ENCODE peak calls at places on chromosomes 1 and 21, in six cellular contexts. P is BE2C; H is stimulated activated CD4-positive, alpha-beta T cell treated with anti-CD3 and anti-CD28 coated beads, Interleukin-15, amount 100 ng/mL, for 24 hours; M is GM19239; Z is body of pancreas; D is activated T-cell treated with anti-CD3 and anti-CD28 coated beads for 1 hour. A is an unnamed sample.

GRCh38 chr1:107782192-107782845 is 182.7 kb downstream of the VAV3 start:
- DNase-seq in H (peak; percentile 37), P (peak; percentile 43), Z (peak; percentile 17), D (peak; percentile 36), M (no peak), A (peak; percentile 69)

GRCh38 chr1:14106679-14107313 is 406.8 kb downstream of the PRDM2 start:
- DNase-seq in P (no peak), M (no peak), H (no peak), D (no peak), Z (no peak), A (no peak)

GRCh38 chr1:216215169-216215568 is 208.1 kb downstream of the USH2A start:
- DNase-seq in D (no peak), M (no peak), P (no peak), H (no peak), Z (no peak), A (no peak)

GRCh38 chr1:205319081-205320018 is 2.2 kb downstream of the NUAK2 start:
- DNase-seq in P (no peak), M (no peak), Z (peak; percentile 93), D (no peak), H (peak; percentile 44), A (no peak)

GRCh38 chr1:115713906-115714305 is 54.6 kb downstream of the CASQ2 start:
- DNase-seq in D (no peak), P (no peak), Z (no peak), M (no peak), H (no peak), A (no peak)

GRCh38 chr1:113804421-113805255 is 7.6 kb downstream of the RSBN1 start:
- DNase-seq in D (no peak), H (no peak), P (peak; percentile 12), M (no peak), Z (peak; percentile 33), A (no peak)

GRCh38 chr21:35925497-35925896 is 134.8 kb downstream of the SETD4 start:
- DNase-seq in D (no peak), M (no peak), P (no peak), Z (peak; percentile 77), H (peak; percentile 40), A (no peak)

GRCh38 chr1:155698382-155699038 is 9.6 kb downstream of the DAP3 start:
- DNase-seq in M (no peak), Z (no peak), P (no peak), D (no peak), H (no peak), A (no peak)